ENCODE peak calls at places on chromosomes 12 and 14, in nine cellular contexts. One of them, this sample, is unnamed.

GRCh38 chr12:125435871-125436270 is 370.6 kb downstream of the AACS start:
- DNase-seq in SW 1271: no peak
- DNase-seq in nephron progenitor cell: no peak
- DNase-seq in upper lobe of right lung: no peak
- DNase-seq in lower leg skin: no peak
- DNase-seq in amniotic stem cell: no peak
- DNase-seq in transverse colon: no peak
- DNase-seq in AG10803: no peak
- DNase-seq in cardiac fibroblast: no peak
- DNase-seq in this sample: no peak

GRCh38 chr14:37170993-37171392 is 1.4 kb downstream of the SLC25A21 start:
- DNase-seq in SW 1271: no peak
- DNase-seq in nephron progenitor cell: no peak
- DNase-seq in upper lobe of right lung: no peak
- DNase-seq in lower leg skin: no peak
- DNase-seq in amniotic stem cell: no peak
- DNase-seq in transverse colon: no peak
- DNase-seq in AG10803: no peak
- DNase-seq in cardiac fibroblast: no peak
- DNase-seq in this sample: no peak

GRCh38 chr14:104580961-104581360 is 1.4 kb downstream of the C14orf180 start:
- DNase-seq in SW 1271: no peak
- DNase-seq in nephron progenitor cell: no peak
- DNase-seq in upper lobe of right lung: no peak
- DNase-seq in lower leg skin: no peak
- DNase-seq in amniotic stem cell: no peak
- DNase-seq in transverse colon: peak
- DNase-seq in AG10803: no peak
- DNase-seq in cardiac fibroblast: peak
- DNase-seq in this sample: no peak

GRCh38 chr14:28671425-28671824 is 95.2 kb upstream of the FOXG1 start:
- DNase-seq in SW 1271: no peak
- DNase-seq in nephron progenitor cell: no peak
- DNase-seq in upper lobe of right lung: no peak
- DNase-seq in lower leg skin: no peak
- DNase-seq in amniotic stem cell: peak
- DNase-seq in transverse colon: no peak
- DNase-seq in AG10803: no peak
- DNase-seq in cardiac fibroblast: peak
- DNase-seq in this sample: peak

GRCh38 chr14:90697577-90698206 is 118.5 kb downstream of the TTC7B start:
- DNase-seq in SW 1271: peak
- DNase-seq in nephron progenitor cell: peak
- DNase-seq in upper lobe of right lung: peak
- DNase-seq in lower leg skin: peak
- DNase-seq in amniotic stem cell: peak
- DNase-seq in transverse colon: peak
- DNase-seq in AG10803: peak
- DNase-seq in cardiac fibroblast: peak
- DNase-seq in this sample: peak

GRCh38 chr12:124909831-124910560 is 4.5 kb downstream of the UBC start:
- DNase-seq in SW 1271: no peak
- DNase-seq in nephron progenitor cell: no peak
- DNase-seq in upper lobe of right lung: no peak
- DNase-seq in lower leg skin: no peak
- DNase-seq in amniotic stem cell: no peak
- DNase-seq in transverse colon: no peak
- DNase-seq in AG10803: no peak
- DNase-seq in cardiac fibroblast: peak
- DNase-seq in this sample: peak

GRCh38 chr12:27460471-27460978 is 14.0 kb downstream of the SMCO2 start:
- DNase-seq in SW 1271: no peak
- DNase-seq in nephron progenitor cell: no peak
- DNase-seq in upper lobe of right lung: no peak
- DNase-seq in lower leg skin: no peak
- DNase-seq in amniotic stem cell: no peak
- DNase-seq in transverse colon: peak
- DNase-seq in AG10803: no peak
- DNase-seq in cardiac fibroblast: peak
- DNase-seq in this sample: no peak

GRCh38 chr12:11731455-11731854 is 82.0 kb downstream of the ETV6 start:
- DNase-seq in SW 1271: peak
- DNase-seq in nephron progenitor cell: no peak
- DNase-seq in upper lobe of right lung: no peak
- DNase-seq in lower leg skin: no peak
- DNase-seq in amniotic stem cell: no peak
- DNase-seq in transverse colon: no peak
- DNase-seq in AG10803: peak
- DNase-seq in cardiac fibroblast: peak
- DNase-seq in this sample: peak

GRCh38 chr14:35854696-35855270 is 28.6 kb downstream of the BRMS1L start:
- DNase-seq in SW 1271: no peak
- DNase-seq in nephron progenitor cell: no peak
- DNase-seq in upper lobe of right lung: no peak
- DNase-seq in lower leg skin: no peak
- DNase-seq in amniotic stem cell: no peak
- DNase-seq in transverse colon: no peak
- DNase-seq in AG10803: no peak
- DNase-seq in cardiac fibroblast: no peak
- DNase-seq in this sample: no peak

GRCh38 chr14:73567951-73568885 is 795 bp upstream of the ACOT2 start:
- DNase-seq in SW 1271: no peak
- DNase-seq in nephron progenitor cell: no peak
- DNase-seq in upper lobe of right lung: no peak
- DNase-seq in lower leg skin: no peak
- DNase-seq in amniotic stem cell: no peak
- DNase-seq in transverse colon: no peak
- DNase-seq in AG10803: peak
- DNase-seq in cardiac fibroblast: peak
- DNase-seq in this sample: peak

GRCh38 chr14:22898302-22898894 is 15.4 kb downstream of the REM2 start:
- DNase-seq in SW 1271: no peak
- DNase-seq in nephron progenitor cell: no peak
- DNase-seq in upper lobe of right lung: no peak
- DNase-seq in lower leg skin: no peak
- DNase-seq in amniotic stem cell: no peak
- DNase-seq in transverse colon: no peak
- DNase-seq in AG10803: peak
- DNase-seq in cardiac fibroblast: peak
- DNase-seq in this sample: peak

GRCh38 chr14:76961631-76962302 is 66.7 kb downstream of the IRF2BPL start:
- DNase-seq in SW 1271: peak
- DNase-seq in nephron progenitor cell: peak
- DNase-seq in upper lobe of right lung: peak
- DNase-seq in lower leg skin: peak
- DNase-seq in amniotic stem cell: peak
- DNase-seq in transverse colon: peak
- DNase-seq in AG10803: peak
- DNase-seq in cardiac fibroblast: peak
- DNase-seq in this sample: peak

GRCh38 chr14:45990252-45990651 is 661.3 kb downstream of the RPL10L start:
- DNase-seq in SW 1271: no peak
- DNase-seq in nephron progenitor cell: no peak
- DNase-seq in upper lobe of right lung: no peak
- DNase-seq in lower leg skin: no peak
- DNase-seq in amniotic stem cell: no peak
- DNase-seq in transverse colon: no peak
- DNase-seq in AG10803: no peak
- DNase-seq in cardiac fibroblast: peak
- DNase-seq in this sample: no peak

GRCh38 chr12:57838594-57839302 is 7.8 kb downstream of the CTDSP2 start:
- DNase-seq in SW 1271: no peak
- DNase-seq in nephron progenitor cell: no peak
- DNase-seq in upper lobe of right lung: no peak
- DNase-seq in lower leg skin: no peak
- DNase-seq in amniotic stem cell: no peak
- DNase-seq in transverse colon: no peak
- DNase-seq in AG10803: no peak
- DNase-seq in cardiac fibroblast: peak
- DNase-seq in this sample: no peak